ENCODE peak calls at places on chromosome 18, in ten cellular contexts. K, J, U, M, Q, C, R, I, G and N are unnamed samples.

GRCh38 chr18:9333441-9334350 is 877 bp upstream of the TWSG1 start:
- DNase-seq in J (no peak), I (peak; percentile 13), M (no peak), C (no peak), G (peak; percentile 28), Q (no peak), K (peak; percentile 84), U (no peak), R (no peak), N (no peak)

GRCh38 chr18:57980573-57981348 is 63.3 kb upstream of the NEDD4L start:
- DNase-seq in I (no peak), R (no peak), U (no peak), M (no peak), C (no peak), G (no peak), Q (no peak), J (no peak), K (no peak), N (no peak)

GRCh38 chr18:40932862-40933261 is 1022.2 kb upstream of the PIK3C3 start:
- DNase-seq in M (no peak), U (no peak), I (no peak), C (no peak), Q (no peak), G (no peak), R (no peak), J (no peak), K (no peak), N (no peak)

GRCh38 chr18:28801876-28802275 is 624.9 kb upstream of the CDH2 start:
- DNase-seq in C (no peak), R (no peak), U (no peak), M (no peak), J (no peak), G (no peak), K (no peak), I (no peak), Q (no peak), N (no peak)

GRCh38 chr18:41121116-41121826 is 833.8 kb upstream of the PIK3C3 start:
- DNase-seq in Q (peak; percentile 84), U (no peak), C (no peak), G (no peak), R (no peak), K (no peak), I (no peak), M (no peak), J (no peak), N (no peak)

GRCh38 chr18:67644226-67644625 is 127.7 kb upstream of the DSEL start:
- DNase-seq in G (no peak), M (no peak), J (no peak), Q (no peak), K (no peak), R (no peak), C (no peak), U (no peak), I (no peak), N (no peak)

GRCh38 chr18:70998490-70998889 is 709.6 kb downstream of the SOCS6 start:
- DNase-seq in Q (no peak), C (no peak), M (peak; percentile 6), G (no peak), K (no peak), U (no peak), I (no peak), R (no peak), J (no peak), N (no peak)

GRCh38 chr18:26763745-26764144 is 101.8 kb downstream of the AQP4 start:
- DNase-seq in G (no peak), R (no peak), K (no peak), U (no peak), J (no peak), I (no peak), C (no peak), M (no peak), Q (no peak), N (no peak)

DNA sequence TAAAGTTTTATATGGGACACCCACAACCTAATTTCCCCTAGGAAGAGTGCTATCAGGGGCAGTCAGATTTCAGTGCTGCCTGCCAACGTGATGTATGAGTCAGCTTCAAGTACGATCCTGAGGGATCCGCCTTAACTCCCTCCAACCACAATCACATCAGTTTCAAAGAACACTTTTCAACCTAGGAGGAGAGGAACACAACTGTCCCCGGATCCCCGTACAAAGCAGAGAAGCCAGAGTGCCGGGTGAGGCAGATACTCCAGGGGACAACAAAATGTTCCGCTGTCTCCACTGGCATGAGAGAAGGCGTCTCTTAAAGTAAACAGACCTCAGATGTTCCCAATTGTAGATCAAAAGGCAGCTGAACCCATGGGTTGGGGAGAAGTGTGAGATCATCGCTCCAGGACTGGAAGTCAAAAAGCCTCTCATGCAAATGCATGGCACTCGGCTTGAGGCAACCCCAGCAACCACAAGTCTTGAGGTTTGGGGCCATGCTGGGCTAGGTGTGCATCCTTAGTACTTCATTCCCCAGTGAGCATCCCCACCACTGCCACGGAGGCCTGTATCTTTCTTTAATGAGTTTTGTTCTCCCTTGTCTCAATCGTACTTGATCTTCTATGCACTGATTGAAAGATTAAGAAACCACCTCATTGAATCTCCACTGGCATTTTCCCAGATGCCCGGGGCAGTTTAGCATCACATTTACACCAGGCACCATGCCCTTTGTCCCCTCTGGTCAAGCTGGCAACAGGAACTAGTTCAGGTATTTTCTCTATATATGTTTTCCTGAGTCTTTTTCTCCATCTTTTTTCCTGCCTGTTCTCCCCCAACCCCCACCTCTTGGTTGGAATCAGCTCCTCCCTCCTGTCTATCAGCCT is 91.0 kb upstream of the CCBE1 start:
- DNase-seq in J (peak; percentile 35), Q (peak; percentile 82), C (no peak), I (peak; percentile 33), K (no peak), M (peak; percentile 27), R (no peak), G (no peak), U (no peak), N (no peak)
- H3K27ac ChIP-seq in J (peak overlapping the region; percentile 2), Q (no peak overlapping the region), C (no peak overlapping the region), I (no peak overlapping the region), K (no peak overlapping the region), M (peak overlapping the region; percentile 48), R (no peak overlapping the region), G (no peak overlapping the region), U (no peak overlapping the region), N (no peak overlapping the region)

DNA sequence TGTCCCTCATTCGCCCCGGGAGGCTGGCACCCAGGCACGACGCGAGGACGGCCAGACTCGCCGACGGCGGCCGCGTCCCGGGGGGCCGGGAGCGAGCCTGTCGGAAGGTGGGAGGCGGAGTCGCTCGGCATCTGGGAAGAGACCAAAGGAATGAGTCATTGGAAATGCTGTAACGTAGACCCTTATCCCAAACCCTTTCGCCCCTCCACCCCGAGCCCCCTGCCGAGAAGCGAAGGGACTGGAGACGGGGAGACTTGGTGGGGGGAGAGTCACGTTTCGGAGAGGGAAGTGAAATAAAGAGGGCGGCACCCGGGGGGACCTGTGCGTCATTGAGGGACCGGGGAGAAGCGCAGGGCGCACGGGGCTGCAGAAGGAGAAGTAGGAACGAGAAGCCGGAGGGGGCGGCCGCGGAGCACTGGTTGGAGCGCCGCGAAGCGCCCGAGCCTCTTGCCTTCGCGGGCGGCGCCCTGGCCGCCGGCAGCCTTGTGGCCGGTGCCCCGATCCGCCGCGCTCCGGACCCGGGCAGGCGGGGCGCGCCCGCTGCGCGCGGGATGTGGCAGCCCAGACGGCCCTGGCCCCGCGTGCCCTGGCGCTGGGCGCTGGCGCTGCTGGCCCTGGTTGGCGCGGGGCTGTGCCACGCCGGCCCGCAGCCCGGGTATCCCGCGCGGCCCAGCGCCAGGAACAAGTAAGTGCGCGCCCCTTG is at the start of gene EMILIN2:
- DNase-seq in J (no peak), K (peak; percentile 95), U (peak; percentile 36), G (no peak), C (peak; percentile 55), M (no peak), I (peak; percentile 54), R (peak; percentile 61), Q (peak; percentile 14), N (peak; percentile 28)
- TF ChIP-seq POLR2A in J (no peak), K (peak; percentile 17), U (no peak), G (peak; percentile 62), C (no peak), M (no peak), I (peak; percentile 34), R (peak; percentile 46), Q (no peak), N (no peak)

GRCh38 chr18:7940976-7941375 is 373.9 kb downstream of the PTPRM start:
- DNase-seq in K (no peak), J (no peak), Q (no peak), C (no peak), G (no peak), M (no peak), I (no peak), R (no peak), U (no peak), N (no peak)
- H3K4me3 ChIP-seq in K (no peak overlapping the region), J (no peak overlapping the region), Q (no peak overlapping the region), C (no peak overlapping the region), G (no peak overlapping the region), M (no peak overlapping the region), I (no peak overlapping the region), R (no peak overlapping the region), U (no peak overlapping the region), N (no peak overlapping the region)

GRCh38 chr18:35138773-35139172 is 97.6 kb downstream of the MAPRE2 start:
- DNase-seq in I (peak; percentile 46), R (no peak), J (no peak), K (no peak), Q (no peak), G (no peak), C (no peak), M (no peak), U (no peak), N (no peak)

GRCh38 chr18:35141077-35141476 is 99.8 kb upstream of the ZNF397 start:
- DNase-seq in J (no peak), Q (no peak), I (no peak), U (no peak), M (no peak), R (no peak), C (no peak), G (no peak), K (no peak), N (no peak)

GRCh38 chr18:35137632-35138031 is 96.4 kb downstream of the MAPRE2 start:
- DNase-seq in C (no peak), U (no peak), M (no peak), R (no peak), G (no peak), J (no peak), K (no peak), Q (no peak), I (no peak), N (no peak)

GRCh38 chr18:35141567-35142269 is 99.1 kb upstream of the ZNF397 start:
- DNase-seq in K (no peak), Q (no peak), C (no peak), I (no peak), M (no peak), U (no peak), R (no peak), J (no peak), G (no peak), N (no peak)

GRCh38 chr18:35139517-35139916 is 98.3 kb downstream of the MAPRE2 start:
- DNase-seq in G (no peak), K (no peak), R (no peak), C (no peak), U (no peak), J (no peak), Q (no peak), M (no peak), I (no peak), N (no peak)
- H3K27ac ChIP-seq in G (no peak overlapping the region), K (no peak overlapping the region), R (peak overlapping the region; percentile 70), C (no peak overlapping the region), U (no peak overlapping the region), J (no peak overlapping the region), Q (no peak overlapping the region), M (no peak overlapping the region), I (peak overlapping the region; percentile 55), N (no peak overlapping the region)

DNA sequence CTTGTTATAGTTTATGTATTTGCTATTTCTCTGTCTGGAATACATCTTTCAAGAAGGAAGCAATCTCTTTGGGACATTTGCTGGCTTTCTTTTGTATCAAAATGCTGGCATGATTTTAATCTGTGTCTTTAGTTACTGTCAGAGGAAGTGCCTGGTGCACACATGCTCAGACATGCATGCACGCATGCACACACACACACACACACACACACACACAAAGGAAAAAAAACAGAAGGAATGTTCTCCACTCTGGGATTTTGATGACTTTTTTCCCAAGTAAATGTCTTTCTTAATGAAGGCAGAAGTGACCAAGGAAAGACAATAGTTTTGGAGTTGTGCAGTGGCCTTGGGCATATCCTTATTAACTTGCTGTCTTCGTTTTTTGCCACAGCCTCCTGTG is 6.7 kb downstream of the GNAL start:
- DNase-seq in K (no peak), G (no peak), Q (no peak), R (no peak), J (no peak), I (no peak), M (no peak), C (no peak), U (no peak), N (no peak)
- TF ChIP-seq POLR2A in K (no peak), G (no peak), Q (no peak), R (no peak), J (no peak), I (no peak), M (no peak), C (no peak), U (no peak), N (no peak)